ENCODE peak calls at places on chromosomes 3 and 15, in eight cellular contexts. Y is lung microvascular endothelial cell, B is body of pancreas, R is GM23248, S is hypothalamus, K is nucleus accumbens, O is right atrium auricular region, G is pancreas. V is an unnamed sample.

GRCh38 chr3:45779746-45780735 is 16.3 kb downstream of the SLC6A20 start:
- DNase-seq in K (no peak), O (no peak), Y (no peak), G (no peak), B (no peak), R (no peak), S (no peak), V (no peak)

GRCh38 chr3:156389151-156389760 is 165.7 kb downstream of the SSR3 start:
- DNase-seq in R (peak; percentile 27), B (no peak), Y (peak; percentile 4), S (no peak), G (no peak), O (no peak), K (no peak), V (no peak)

GRCh38 chr15:25989327-25989726 is 126.2 kb upstream of the ATP10A start:
- DNase-seq in R (no peak), B (peak; percentile 18), K (no peak), Y (no peak), O (no peak), G (no peak), S (no peak), V (no peak)

GRCh38 chr15:65336767-65337435 is 32.4 kb downstream of the RNU5B-1 start:
- DNase-seq in Y (no peak), K (no peak), B (no peak), R (no peak), S (no peak), O (no peak), G (no peak), V (no peak)

GRCh38 chr15:73941871-73942635 is 15.8 kb downstream of the LOXL1 start:
- DNase-seq in R (no peak), K (no peak), Y (no peak), S (no peak), B (no peak), O (no peak), G (no peak), V (no peak)

GRCh38 chr3:154327871-154328270 is 3.6 kb upstream of the DHX36 start:
- DNase-seq in G (no peak), S (no peak), O (no peak), R (no peak), K (no peak), B (no peak), Y (no peak), V (no peak)

GRCh38 chr3:126523745-126524428 is at the start of gene CHST13:
- DNase-seq in B (peak; percentile 64), G (peak; percentile 80), K (no peak), Y (peak; percentile 27), S (no peak), O (no peak), R (peak; percentile 79), V (no peak)

GRCh38 chr3:38907426-38907825 is 91.4 kb upstream of the SCN10A start:
- DNase-seq in S (no peak), B (no peak), Y (no peak), R (peak; percentile 5), K (no peak), G (no peak), O (no peak), V (no peak)

GRCh38 chr15:51846463-51847230 is 17.2 kb downstream of the TMOD3 start:
- DNase-seq in O (no peak), S (no peak), G (no peak), R (peak; percentile 86), Y (peak; percentile 93), K (no peak), B (no peak), V (peak; percentile 23)

GRCh38 chr3:52456169-52456799 is 880 bp downstream of the NISCH start:
- DNase-seq in R (peak; percentile 62), O (no peak), Y (peak; percentile 28), B (peak; percentile 25), K (peak; percentile 19), G (no peak), S (no peak), V (no peak)

GRCh38 chr15:34049096-34049495 is 10.1 kb upstream of the AVEN start:
- DNase-seq in G (no peak), O (no peak), R (peak; percentile 68), S (no peak), B (no peak), K (no peak), Y (no peak), V (no peak)

GRCh38 chr3:123028233-123028828 is 768 bp upstream of the SEMA5B start:
- DNase-seq in B (peak; percentile 25), O (no peak), G (no peak), K (peak; percentile 50), R (peak; percentile 84), Y (peak; percentile 60), S (peak; percentile 8), V (no peak)

GRCh38 chr15:71456812-71457211 is 341.5 kb downstream of the THSD4 start:
- DNase-seq in G (no peak), O (no peak), K (no peak), S (no peak), B (no peak), R (no peak), Y (no peak), V (no peak)

GRCh38 chr3:127961963-127962362 is 46.9 kb downstream of the KBTBD12 start:
- DNase-seq in Y (peak; percentile 26), B (no peak), O (no peak), R (peak; percentile 60), S (no peak), K (no peak), G (no peak), V (no peak)

V was measured in naive thymus-derived CD8-positive, alpha-beta T cell.